ENCODE peak calls at places on chromosome 19, in nine cellular contexts. G is astrocyte, Z is ovary, T is HCT116, O is upper lobe of right lung, W is stomach, Y is left ventricle myocardium inferior, F is pancreas, P is Panc1. H is an unnamed sample.

GRCh38 chr19:16447015-16447384 is 24.8 kb downstream of the EPS15L1 start:
- DNase-seq in O (peak; percentile 90), F (peak; percentile 59), W (peak; percentile 83), Y (peak; percentile 82), G (peak; percentile 83), P (no peak), Z (peak; percentile 76), T (no peak), H (peak; percentile 50)

GRCh38 chr19:11483176-11484111 is 2.6 kb upstream of the ELAVL3 start:
- DNase-seq in F (no peak), T (no peak), Z (no peak), Y (no peak), P (no peak), G (no peak), O (no peak), W (no peak), H (no peak)

GRCh38 chr19:30449673-30450072 is 77.5 kb downstream of the ZNF536 start:
- DNase-seq in G (no peak), Y (no peak), T (no peak), P (no peak), O (peak; percentile 0), Z (no peak), W (no peak), F (no peak), H (no peak)

GRCh38 chr19:2883686-2884439 is 16.7 kb downstream of the ZNF556 start:
- DNase-seq in G (no peak), T (no peak), O (no peak), Z (no peak), F (no peak), P (no peak), W (no peak), Y (no peak), H (no peak)

GRCh38 chr19:34974631-34975030 is 10.6 kb upstream of the ZNF792 start:
- DNase-seq in W (no peak), Z (no peak), F (no peak), Y (no peak), O (no peak), T (no peak), G (no peak), P (no peak), H (no peak)

GRCh38 chr19:406121-406711 is 2.7 kb downstream of the C2CD4C start:
- DNase-seq in Z (no peak), F (no peak), W (no peak), Y (no peak), P (no peak), O (peak; percentile 63), T (no peak), G (no peak), H (no peak)

GRCh38 chr19:39139305-39140194 is 14.0 kb downstream of the PAK4 start:
- DNase-seq in G (no peak), W (no peak), F (no peak), Y (no peak), P (no peak), Z (no peak), T (no peak), O (no peak), H (no peak)

GRCh38 chr19:1146418-1146711 is 27.7 kb downstream of the SBNO2 start:
- DNase-seq in Z (no peak), T (no peak), Y (no peak), P (no peak), G (no peak), F (no peak), W (no peak), O (no peak), H (no peak)

GRCh38 chr19:56253737-56254136 is 18.8 kb upstream of the EDDM13 start:
- DNase-seq in F (no peak), T (peak; percentile 41), Z (no peak), G (peak; percentile 45), O (no peak), W (no peak), Y (no peak), P (peak; percentile 18), H (no peak)

DNA sequence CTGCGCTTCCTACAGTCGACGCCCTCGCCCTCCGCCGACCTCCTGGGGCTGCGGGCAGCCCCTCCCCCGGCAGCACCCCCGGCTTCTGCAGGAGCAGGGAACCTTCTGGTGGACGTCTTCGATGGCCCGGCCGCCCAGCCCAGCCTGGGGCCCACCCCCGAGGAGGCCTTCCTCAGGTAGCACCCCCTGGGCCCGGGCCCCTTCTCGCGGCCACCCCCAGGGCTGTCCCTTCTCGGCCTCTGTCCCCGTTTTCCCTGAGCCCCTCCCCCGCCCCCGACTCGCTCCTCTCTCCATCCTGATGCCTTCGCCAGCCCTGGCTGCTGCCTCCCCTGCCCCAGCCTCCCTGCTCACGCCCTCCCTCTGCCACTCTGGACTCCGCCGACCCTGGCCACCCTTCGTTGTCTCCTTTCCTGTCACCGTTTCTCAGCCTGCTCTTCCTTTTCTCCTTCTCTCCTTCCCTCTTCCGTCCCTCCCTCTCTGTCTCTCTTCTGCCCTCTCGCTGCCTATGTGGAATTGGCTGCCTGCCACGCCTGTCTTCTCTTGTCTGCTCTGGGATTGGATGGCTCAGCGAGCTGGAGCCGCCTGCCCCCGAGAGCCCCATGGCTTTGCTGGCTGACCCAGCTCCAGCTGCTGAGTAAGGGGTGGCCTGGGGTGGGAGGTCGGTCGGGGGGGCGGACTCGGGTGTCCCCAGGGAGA is 11.0 kb downstream of the FUZ start:
- DNase-seq in Y (peak; percentile 94), G (peak; percentile 73), W (peak; percentile 69), P (no peak), T (no peak), F (peak; percentile 78), O (no peak), Z (peak; percentile 97), H (peak; percentile 76)
- TF ChIP-seq CTCF in Y (peak; percentile 57), G (no peak), W (peak; percentile 12), P (no peak), T (no peak), F (no peak), O (no peak), Z (peak; percentile 54), H (no peak)

DNA sequence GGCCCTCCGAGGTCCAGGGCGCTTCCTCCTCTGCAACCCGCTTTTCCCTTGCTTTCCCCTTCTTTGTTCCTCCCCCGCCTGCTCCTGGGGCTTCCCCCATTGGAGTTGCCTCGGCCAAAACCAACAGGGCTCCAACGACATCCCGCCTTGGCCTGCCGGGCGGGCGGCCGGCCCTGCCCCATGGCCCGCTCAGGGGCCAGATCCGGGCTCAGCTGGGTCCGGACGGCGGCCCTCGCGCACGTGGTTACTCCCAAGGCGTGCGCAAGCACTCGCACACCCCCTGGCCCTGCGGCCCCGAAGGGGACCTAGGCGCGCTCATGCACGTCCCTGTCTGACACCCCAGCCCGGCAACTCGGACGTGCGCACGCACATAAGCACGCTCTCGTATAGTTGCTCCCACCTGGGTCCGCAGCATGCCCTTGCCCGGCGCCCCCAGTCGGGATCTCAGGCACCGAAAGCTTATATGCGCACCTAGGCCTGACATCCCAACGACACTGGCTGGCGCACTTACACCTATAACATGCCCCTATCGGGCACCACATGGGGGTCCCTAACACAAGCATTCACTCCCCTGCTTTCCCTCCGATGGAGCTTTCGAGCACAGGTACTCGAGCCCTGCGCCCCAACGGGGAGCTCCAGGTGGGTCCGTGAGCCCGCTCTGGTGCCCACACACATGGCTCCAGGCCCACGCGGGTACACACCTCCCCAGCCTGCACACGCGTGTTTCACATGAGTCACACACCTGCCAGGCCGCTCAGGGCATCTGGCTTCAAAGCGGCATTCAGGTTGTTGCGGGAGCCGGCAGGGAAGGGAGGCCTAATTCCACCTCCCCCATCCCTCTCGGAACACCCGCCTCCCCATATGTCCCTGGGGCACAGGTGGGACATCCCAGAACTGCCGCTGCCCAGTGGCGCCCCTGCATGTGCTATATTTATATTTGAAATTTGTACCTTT is 15.0 kb downstream of the NFIX start:
- DNase-seq in P (no peak), O (peak; percentile 78), T (no peak), G (no peak), W (peak; percentile 82), F (no peak), Z (peak; percentile 64), Y (peak; percentile 68), H (no peak)
- H3K4me1 ChIP-seq in P (peaks cover 77% of the 10 kb centered on the region), O (peaks cover 73% of the 10 kb centered on the region), T (peaks cover 16% of the 10 kb centered on the region), G (peaks cover 50% of the 10 kb centered on the region), W (peaks cover 100% of the 10 kb centered on the region), F (peaks cover 4% of the 10 kb centered on the region), Z (peaks cover 67% of the 10 kb centered on the region), Y (peaks cover 100% of the 10 kb centered on the region), H (peaks cover 88% of the 10 kb centered on the region)

GRCh38 chr19:4429266-4430200 is 27.1 kb downstream of the CHAF1A start:
- DNase-seq in Y (no peak), G (no peak), O (no peak), W (no peak), F (no peak), Z (peak; percentile 64), P (no peak), T (no peak), H (no peak)

GRCh38 chr19:4428326-4428975 is 26.0 kb downstream of the CHAF1A start:
- DNase-seq in T (no peak), O (no peak), G (no peak), F (no peak), P (no peak), Y (no peak), W (no peak), Z (no peak), H (no peak)

GRCh38 chr19:4432918-4433506 is 24.6 kb downstream of the UBXN6 start:
- DNase-seq in W (no peak), F (no peak), O (no peak), P (no peak), Y (no peak), T (no peak), G (no peak), Z (no peak), H (no peak)

GRCh38 chr19:4430760-4431159 is 26.8 kb downstream of the UBXN6 start:
- DNase-seq in G (no peak), Z (no peak), P (no peak), O (no peak), F (no peak), Y (no peak), W (no peak), T (no peak), H (no peak)

GRCh38 chr19:4431808-4432674 is 25.6 kb downstream of the UBXN6 start:
- DNase-seq in G (no peak), W (no peak), Y (no peak), F (no peak), P (no peak), O (peak; percentile 83), T (no peak), Z (peak; percentile 59), H (no peak)
- H3K4me3 ChIP-seq in G (no peak overlapping the region), W (no peak overlapping the region), Y (no peak overlapping the region), F (no peak overlapping the region), P (no peak overlapping the region), O (no peak overlapping the region), T (no peak overlapping the region), Z (no peak overlapping the region), H (no peak overlapping the region)

DNA sequence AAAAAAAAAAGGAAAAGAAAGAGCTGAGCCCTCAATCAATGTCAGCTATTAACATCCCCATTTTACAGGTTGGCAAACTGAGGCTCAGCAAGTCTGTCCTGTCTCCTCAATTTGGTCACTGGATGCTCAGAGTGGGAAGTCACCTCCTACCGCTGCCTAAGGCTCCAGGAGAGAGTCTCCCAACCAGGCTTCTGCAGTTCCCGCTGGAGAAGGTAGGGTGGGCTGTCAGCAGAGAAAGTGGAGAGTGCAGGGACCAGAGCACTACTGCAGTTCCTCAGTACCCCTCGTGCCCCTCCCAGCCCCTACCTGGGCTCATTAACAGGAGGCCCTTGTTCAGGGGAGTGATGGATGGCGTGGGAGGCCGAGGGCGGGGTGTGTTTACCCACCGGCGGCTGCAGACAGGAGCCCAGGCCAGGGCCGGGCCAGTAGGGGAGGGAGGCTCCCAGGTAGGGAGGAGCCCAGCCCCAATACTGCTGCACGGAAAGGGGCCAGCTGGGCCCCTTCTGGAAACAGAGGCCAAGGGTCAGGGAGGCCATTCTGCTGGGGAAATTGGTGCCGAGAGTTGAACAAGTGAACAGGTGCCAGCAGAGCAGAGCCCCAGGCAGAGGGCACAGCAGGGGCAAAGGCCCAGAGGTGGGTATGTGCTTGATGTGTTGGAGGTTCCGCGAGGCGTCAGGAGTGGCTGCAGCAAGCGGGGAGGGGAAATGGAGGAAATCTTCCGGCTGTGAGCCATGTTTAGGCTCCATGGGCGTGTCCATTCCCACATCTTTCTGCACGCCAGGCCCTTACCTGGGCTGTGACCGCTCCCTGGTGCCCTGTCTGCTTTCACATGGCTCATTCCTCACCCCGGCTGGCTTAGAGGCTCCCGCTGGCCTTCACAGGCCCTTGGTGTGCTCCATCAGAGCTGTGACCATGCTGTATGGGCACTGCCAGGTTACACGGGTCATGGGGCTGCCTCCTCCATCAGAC is 7.6 kb upstream of the COMP start:
- DNase-seq in T (no peak), Y (no peak), P (no peak), Z (no peak), F (no peak), O (no peak), G (no peak), W (peak; percentile 45), H (peak; percentile 42)
- TF ChIP-seq CTCF in T (no peak), Y (no peak), P (no peak), Z (no peak), F (no peak), O (no peak), G (no peak), W (no peak), H (no peak)

H was measured in transverse colon.